ENCODE peak calls at places on chromosomes 6 and 20, in four cellular contexts. D is A549, G is kidney, S is mammary epithelial cell. Y is an unnamed sample.

GRCh38 chr20:63029358-63030121 is 22.8 kb upstream of the BHLHE23 start:
- DNase-seq in D (no peak), G (peak), S (no peak), Y (peak)

GRCh38 chr6:166757226-166758135 is 130.4 kb upstream of the RPS6KA2 start:
- DNase-seq in D (no peak), G (no peak), S (peak), Y (no peak)

GRCh38 chr6:148657053-148657452 is 89.8 kb upstream of the UST start:
- DNase-seq in D (no peak), G (no peak), S (peak), Y (no peak)

GRCh38 chr6:93806409-93807270 is 387.3 kb upstream of the EPHA7 start:
- DNase-seq in D (no peak), G (no peak), S (no peak), Y (no peak)

GRCh38 chr6:164911873-164912580 is 397.4 kb downstream of the C6orf118 start:
- DNase-seq in D (no peak), G (no peak), S (no peak), Y (no peak)

GRCh38 chr6:37514840-37515239 is 15.1 kb upstream of the CCDC167 start:
- DNase-seq in D (no peak), G (no peak), S (no peak), Y (no peak)

GRCh38 chr6:24481449-24481848 is 7.9 kb downstream of the GPLD1 start:
- DNase-seq in D (no peak), G (no peak), S (no peak), Y (no peak)

GRCh38 chr6:160300076-160300695 is 41.6 kb upstream of the SLC22A2 start:
- DNase-seq in D (no peak), G (peak), S (peak), Y (no peak)

GRCh38 chr20:44183282-44183681 is 3.7 kb downstream of the JPH2 start:
- DNase-seq in D (no peak), G (no peak), S (no peak), Y (no peak)
- H3K4me3 ChIP-seq in D (no peak), G (no peak), S (no peak), Y (no peak)

DNA sequence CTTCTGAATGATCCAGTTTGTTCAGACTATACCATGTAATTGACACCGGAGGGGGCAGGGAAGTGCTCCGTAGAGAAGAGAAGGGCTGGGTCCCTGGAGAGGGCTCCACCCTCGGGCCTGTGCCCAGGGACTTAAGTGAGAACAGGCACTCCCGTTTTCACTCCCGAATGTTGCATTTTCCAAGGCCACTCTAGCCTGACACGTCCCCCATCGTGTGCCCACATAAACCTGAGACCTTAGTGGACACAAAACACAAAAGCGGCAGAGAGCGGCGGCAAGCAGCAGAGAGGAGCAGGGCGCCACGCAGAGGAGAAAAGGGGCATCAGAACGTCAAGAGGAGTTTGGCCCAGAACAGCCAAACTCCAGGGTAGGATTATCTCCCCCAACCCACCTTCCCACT is 1405.1 kb downstream of the GRIK2 start:
- DNase-seq in D (no peak), G (no peak), S (no peak), Y (no peak)
- TF ChIP-seq CTCF in D (no peak), G (no peak), S (no peak), Y (no peak)

GRCh38 chr6:128882991-128883571 is at the start of gene LAMA2:
- DNase-seq in D (no peak), G (peak), S (no peak), Y (peak)
- H3K4me3 ChIP-seq in D (no peak), G (peak), S (peak), Y (peak)

GRCh38 chr6:28771401-28772267 is 152.2 kb downstream of the TRIM27 start:
- DNase-seq in D (no peak), G (no peak), S (peak), Y (no peak)
- TF ChIP-seq CTCF in D (no peak), G (no peak), S (peak), Y (no peak)

DNA sequence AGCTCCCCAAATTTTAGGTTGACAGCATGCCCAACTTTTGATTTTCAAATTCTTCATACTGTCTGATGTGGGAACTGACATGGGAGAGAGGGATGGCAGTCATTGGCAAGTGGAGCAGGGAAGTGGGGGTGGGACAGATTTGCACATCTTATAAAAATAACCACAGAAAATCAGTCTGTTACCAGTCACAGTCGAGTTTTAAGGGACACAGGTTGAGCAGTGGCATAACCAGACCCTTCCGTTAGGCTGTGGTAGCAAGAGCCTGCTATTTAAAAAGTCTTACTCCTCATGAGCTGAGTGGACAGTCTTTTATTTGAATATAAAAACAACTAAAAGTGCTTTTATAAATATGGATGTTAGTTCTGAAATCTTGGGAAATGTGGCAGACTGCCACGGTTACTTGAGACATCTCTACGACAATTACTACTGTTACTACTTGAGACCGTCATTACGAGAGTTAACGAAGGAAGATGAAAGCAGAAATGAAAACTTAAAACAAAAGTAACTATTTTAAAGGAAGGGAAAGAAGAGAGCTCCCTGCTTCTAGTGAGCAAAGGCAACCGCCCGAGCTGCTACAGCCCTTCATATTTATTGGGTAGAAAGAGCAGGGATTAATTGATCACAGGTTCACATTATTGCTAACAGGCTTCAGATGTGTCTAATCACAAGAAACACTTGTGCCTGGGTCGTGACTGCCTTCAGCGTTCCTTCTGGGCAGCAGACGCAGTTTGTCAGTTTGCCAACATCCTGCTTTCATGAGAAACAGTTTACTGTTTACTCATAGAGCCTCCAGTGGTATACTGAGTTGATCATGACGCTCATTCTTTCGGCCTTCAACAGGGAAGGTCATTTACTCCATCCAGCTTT is 71.3 kb downstream of the EFHC1 start:
- DNase-seq in D (no peak), G (no peak), S (no peak), Y (no peak)
- H3K4me3 ChIP-seq in D (no peak), G (no peak), S (no peak), Y (peak)

GRCh38 chr20:19932170-19932667 is 84.9 kb upstream of the NAA20 start:
- DNase-seq in D (no peak), G (no peak), S (peak), Y (no peak)
- TF ChIP-seq CTCF in D (no peak), G (no peak), S (no peak), Y (no peak)

DNA sequence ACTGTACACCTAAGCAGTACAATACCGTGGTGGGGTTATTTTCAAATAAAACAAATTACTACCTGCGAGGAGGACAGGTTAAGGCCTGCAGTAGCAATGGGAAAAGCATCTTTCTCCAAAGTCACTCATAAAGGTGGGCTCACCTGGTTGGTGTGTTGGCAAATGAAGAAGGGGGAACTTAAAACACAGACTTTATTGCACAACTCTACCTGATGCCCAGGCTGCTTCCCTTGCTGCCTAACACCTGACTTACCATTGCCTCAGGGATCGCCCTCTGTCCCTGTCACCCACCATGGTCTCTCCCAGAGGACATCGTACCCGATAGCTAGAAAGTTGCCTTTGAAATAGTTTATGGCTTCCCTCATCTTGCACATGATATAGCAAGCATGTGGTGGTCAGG is 53.6 kb downstream of the GNAS start:
- DNase-seq in D (no peak), G (no peak), S (no peak), Y (no peak)
- H3K4me3 ChIP-seq in D (no peak), G (no peak), S (no peak), Y (no peak)

GRCh38 chr6:34274129-34274528 is 25.3 kb upstream of the SMIM29 start:
- DNase-seq in D (no peak), G (no peak), S (no peak), Y (no peak)

GRCh38 chr6:34273242-34273805 is 24.5 kb upstream of the SMIM29 start:
- DNase-seq in D (no peak), G (no peak), S (no peak), Y (peak)

GRCh38 chr6:34275128-34275804 is 26.5 kb upstream of the SMIM29 start:
- DNase-seq in D (no peak), G (no peak), S (no peak), Y (no peak)

GRCh38 chr6:34276191-34276590 is 27.4 kb upstream of the SMIM29 start:
- DNase-seq in D (no peak), G (no peak), S (no peak), Y (no peak)

DNA sequence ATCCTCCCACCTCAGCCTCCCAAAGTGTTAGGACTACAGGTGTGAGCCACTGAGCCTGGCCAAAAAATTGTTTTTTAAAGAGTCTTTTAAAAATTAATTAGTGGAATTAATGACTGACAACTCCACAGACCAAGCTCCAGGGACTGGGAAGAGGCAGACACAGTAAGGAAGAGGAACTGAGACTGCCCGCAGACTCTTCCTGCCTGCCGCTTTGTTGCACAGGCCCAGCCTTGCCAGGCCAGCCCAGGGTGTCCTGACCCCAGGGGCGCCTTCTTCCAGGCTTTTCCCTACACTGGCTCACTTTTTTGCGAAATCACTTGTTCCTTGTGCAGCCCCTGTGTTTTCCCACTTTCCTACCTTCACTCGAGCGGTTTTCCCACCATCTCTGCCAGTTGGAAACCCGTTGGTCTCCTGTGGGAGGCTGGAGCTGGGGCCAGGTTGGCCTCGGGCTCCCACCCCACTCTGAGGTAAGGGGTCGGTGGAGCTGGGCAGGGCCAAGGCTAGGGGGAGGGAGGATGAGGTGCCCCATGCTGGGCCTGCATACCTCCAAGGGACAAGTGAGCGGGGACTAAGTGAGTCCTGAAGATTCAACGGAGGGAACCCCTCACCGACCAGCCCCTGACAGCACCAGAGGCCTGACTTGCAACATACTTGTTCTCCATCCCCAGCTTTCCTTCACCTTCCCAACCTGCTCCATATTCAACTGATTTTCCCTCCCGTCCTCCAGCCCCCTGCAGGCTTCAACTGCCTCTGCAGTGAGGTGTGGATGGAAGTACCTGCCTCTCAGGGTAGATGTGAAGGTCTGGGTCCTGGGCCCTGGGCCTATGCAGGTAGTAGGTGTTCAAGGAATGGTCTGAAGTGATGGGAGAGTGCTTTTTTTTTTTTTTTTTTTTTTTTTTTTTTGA is 23.5 kb upstream of the SMIM29 start:
- DNase-seq in D (peak), G (no peak), S (no peak), Y (peak)
- TF ChIP-seq CTCF in D (no peak), G (no peak), S (no peak), Y (no peak)

GRCh38 chr6:44004136-44004535 is 123.1 kb downstream of the MRPL14 start:
- DNase-seq in D (no peak), G (no peak), S (no peak), Y (no peak)

GRCh38 chr6:44002071-44002590 is 125.1 kb downstream of the MRPL14 start:
- DNase-seq in D (no peak), G (peak), S (no peak), Y (peak)

GRCh38 chr6:44003345-44004061 is 123.7 kb downstream of the MRPL14 start:
- DNase-seq in D (no peak), G (peak), S (no peak), Y (no peak)

GRCh38 chr6:44001318-44001868 is 125.9 kb downstream of the MRPL14 start:
- DNase-seq in D (no peak), G (peak), S (no peak), Y (peak)

DNA sequence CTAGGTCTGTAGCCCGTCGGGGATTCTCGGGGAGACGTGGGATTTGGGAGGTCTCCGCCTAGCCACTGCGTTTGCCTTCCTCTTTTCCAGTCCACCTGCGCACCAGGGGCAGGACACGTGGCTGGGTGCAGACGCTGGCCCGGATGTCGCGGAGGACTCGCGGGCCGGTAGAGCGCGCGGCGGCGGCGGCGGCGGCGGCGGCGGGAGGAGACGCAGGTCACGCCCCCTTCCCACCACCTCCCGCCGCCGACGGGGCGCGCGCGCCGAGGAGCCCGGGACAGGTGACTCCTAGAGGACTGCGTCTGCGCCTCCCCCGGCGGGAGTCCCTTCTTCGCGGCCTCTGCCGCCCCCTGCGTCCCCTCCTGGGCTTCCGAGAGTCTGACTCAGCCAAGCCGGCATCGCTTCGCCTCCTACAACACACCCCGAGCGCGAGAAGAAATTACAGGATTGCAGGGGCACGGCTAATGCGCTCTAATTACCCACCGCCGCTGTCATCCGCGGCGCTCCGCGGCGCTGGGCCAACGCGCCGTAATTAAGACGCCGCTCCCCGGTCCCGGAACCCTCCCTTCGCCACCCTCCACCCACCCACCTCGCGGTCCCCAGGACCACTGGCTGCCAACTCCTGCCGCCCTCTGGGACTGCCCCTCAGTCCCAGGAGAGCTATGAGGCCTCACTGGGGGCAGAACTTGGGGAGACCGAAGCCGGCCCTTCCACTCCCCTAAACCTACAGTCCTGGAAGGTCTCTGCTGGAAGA is 124.5 kb downstream of the MRPL14 start:
- DNase-seq in D (peak), G (peak), S (peak), Y (peak)
- H3K4me3 ChIP-seq in D (peak), G (peak), S (peak), Y (peak)

DNA sequence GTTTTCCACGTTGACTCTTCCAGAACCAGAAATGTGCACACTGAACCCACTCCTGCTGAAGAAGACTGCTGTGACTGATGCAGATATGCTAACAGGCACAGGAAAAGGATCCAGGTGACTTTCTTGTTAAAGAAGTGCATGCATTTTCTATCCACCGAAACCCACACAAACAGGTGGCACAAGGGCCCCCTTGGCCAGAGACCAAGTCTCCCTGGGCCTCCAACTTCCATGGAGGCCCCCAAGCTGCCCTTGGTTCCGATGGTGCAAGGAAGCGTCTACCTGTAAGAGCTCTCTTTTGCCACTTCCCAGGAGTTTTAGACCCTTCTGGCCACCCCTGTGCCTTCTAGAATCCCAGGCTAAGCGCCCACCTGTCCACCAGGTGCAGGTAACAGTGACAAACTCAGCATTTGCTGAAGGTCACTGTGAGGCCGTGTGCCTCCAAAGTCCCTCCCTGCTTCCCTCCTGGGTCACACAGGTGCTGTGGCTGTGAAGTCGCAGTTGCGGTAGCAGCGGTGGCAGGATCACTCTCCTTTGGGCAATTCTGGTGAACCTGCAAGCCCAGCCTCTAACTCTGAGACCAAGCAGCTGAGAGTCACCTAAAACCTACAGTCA is 134.8 kb downstream of the PXDC1 start:
- DNase-seq in D (no peak), G (no peak), S (no peak), Y (no peak)
- TF ChIP-seq CTCF in D (no peak), G (no peak), S (no peak), Y (no peak)